ENCODE peak calls at places on chromosome 1, in nine cellular contexts. One of them, this sample, is unnamed.

GRCh38 chr1:240652554-240652953 is 40.6 kb upstream of the GREM2 start:
- DNase-seq in neural crest cell: no peak
- DNase-seq in SK-N-SH: no peak
- DNase-seq in glutamatergic neuron: no peak
- DNase-seq in WERI-Rb-1: no peak
- DNase-seq in thoracic aorta: no peak
- DNase-seq in kidney: no peak
- DNase-seq in IMR-90: no peak
- DNase-seq in fibroblast of pulmonary artery: no peak
- DNase-seq in this sample: peak

GRCh38 chr1:110824192-110824591 is 48.8 kb upstream of the CD53 start:
- DNase-seq in neural crest cell: no peak
- DNase-seq in SK-N-SH: no peak
- DNase-seq in glutamatergic neuron: no peak
- DNase-seq in WERI-Rb-1: no peak
- DNase-seq in thoracic aorta: no peak
- DNase-seq in kidney: no peak
- DNase-seq in IMR-90: no peak
- DNase-seq in fibroblast of pulmonary artery: no peak
- DNase-seq in this sample: no peak

GRCh38 chr1:230104395-230105244 is 37.6 kb downstream of the GALNT2 start:
- DNase-seq in neural crest cell: no peak
- DNase-seq in SK-N-SH: no peak
- DNase-seq in glutamatergic neuron: peak
- DNase-seq in WERI-Rb-1: no peak
- DNase-seq in thoracic aorta: peak
- DNase-seq in kidney: peak
- DNase-seq in IMR-90: peak
- DNase-seq in fibroblast of pulmonary artery: peak
- DNase-seq in this sample: no peak

GRCh38 chr1:205950280-205950679 is 7.0 kb upstream of the SLC26A9 start:
- DNase-seq in neural crest cell: no peak
- DNase-seq in SK-N-SH: no peak
- DNase-seq in glutamatergic neuron: no peak
- DNase-seq in WERI-Rb-1: no peak
- DNase-seq in thoracic aorta: no peak
- DNase-seq in kidney: no peak
- DNase-seq in IMR-90: peak
- DNase-seq in fibroblast of pulmonary artery: peak
- DNase-seq in this sample: no peak

GRCh38 chr1:175498002-175498401 is 245.4 kb downstream of the TNR start:
- DNase-seq in neural crest cell: no peak
- DNase-seq in SK-N-SH: no peak
- DNase-seq in glutamatergic neuron: no peak
- DNase-seq in WERI-Rb-1: no peak
- DNase-seq in thoracic aorta: no peak
- DNase-seq in kidney: no peak
- DNase-seq in IMR-90: no peak
- DNase-seq in fibroblast of pulmonary artery: peak
- DNase-seq in this sample: no peak

GRCh38 chr1:107496002-107496401 is 355.2 kb downstream of the NTNG1 start:
- DNase-seq in neural crest cell: no peak
- DNase-seq in SK-N-SH: no peak
- DNase-seq in glutamatergic neuron: no peak
- DNase-seq in WERI-Rb-1: no peak
- DNase-seq in thoracic aorta: no peak
- DNase-seq in kidney: no peak
- DNase-seq in IMR-90: no peak
- DNase-seq in fibroblast of pulmonary artery: no peak
- DNase-seq in this sample: no peak

GRCh38 chr1:9909222-9910046 is 635 bp downstream of the CTNNBIP1 start:
- DNase-seq in neural crest cell: no peak
- DNase-seq in SK-N-SH: no peak
- DNase-seq in glutamatergic neuron: peak
- DNase-seq in WERI-Rb-1: no peak
- DNase-seq in thoracic aorta: no peak
- DNase-seq in kidney: peak
- DNase-seq in IMR-90: no peak
- DNase-seq in fibroblast of pulmonary artery: peak
- DNase-seq in this sample: peak

GRCh38 chr1:110602466-110602865 is 3.7 kb downstream of the KCNA2 start:
- DNase-seq in neural crest cell: no peak
- DNase-seq in SK-N-SH: no peak
- DNase-seq in glutamatergic neuron: no peak
- DNase-seq in WERI-Rb-1: no peak
- DNase-seq in thoracic aorta: no peak
- DNase-seq in kidney: no peak
- DNase-seq in IMR-90: no peak
- DNase-seq in fibroblast of pulmonary artery: no peak
- DNase-seq in this sample: no peak

GRCh38 chr1:37724575-37724974 is 32.3 kb downstream of the CDCA8 start:
- DNase-seq in neural crest cell: no peak
- DNase-seq in SK-N-SH: no peak
- DNase-seq in glutamatergic neuron: no peak
- DNase-seq in WERI-Rb-1: peak
- DNase-seq in thoracic aorta: no peak
- DNase-seq in kidney: no peak
- DNase-seq in IMR-90: no peak
- DNase-seq in fibroblast of pulmonary artery: no peak
- DNase-seq in this sample: no peak

GRCh38 chr1:181479137-181479745 is 4.1 kb upstream of the CACNA1E start:
- DNase-seq in neural crest cell: peak
- DNase-seq in SK-N-SH: peak
- DNase-seq in glutamatergic neuron: peak
- DNase-seq in WERI-Rb-1: peak
- DNase-seq in thoracic aorta: no peak
- DNase-seq in kidney: no peak
- DNase-seq in IMR-90: peak
- DNase-seq in fibroblast of pulmonary artery: peak
- DNase-seq in this sample: peak

GRCh38 chr1:7418442-7419080 is 352.5 kb upstream of the VAMP3 start:
- DNase-seq in neural crest cell: no peak
- DNase-seq in SK-N-SH: peak
- DNase-seq in glutamatergic neuron: no peak
- DNase-seq in WERI-Rb-1: peak
- DNase-seq in thoracic aorta: no peak
- DNase-seq in kidney: peak
- DNase-seq in IMR-90: no peak
- DNase-seq in fibroblast of pulmonary artery: no peak
- DNase-seq in this sample: no peak

GRCh38 chr1:180781718-180782117 is 131.0 kb upstream of the KIAA1614 start:
- DNase-seq in neural crest cell: no peak
- DNase-seq in SK-N-SH: no peak
- DNase-seq in glutamatergic neuron: no peak
- DNase-seq in WERI-Rb-1: no peak
- DNase-seq in thoracic aorta: no peak
- DNase-seq in kidney: no peak
- DNase-seq in IMR-90: no peak
- DNase-seq in fibroblast of pulmonary artery: no peak
- DNase-seq in this sample: no peak

GRCh38 chr1:86227026-86227425 is 70.5 kb upstream of the COL24A1 start:
- DNase-seq in neural crest cell: no peak
- DNase-seq in SK-N-SH: no peak
- DNase-seq in glutamatergic neuron: no peak
- DNase-seq in WERI-Rb-1: no peak
- DNase-seq in thoracic aorta: no peak
- DNase-seq in kidney: no peak
- DNase-seq in IMR-90: no peak
- DNase-seq in fibroblast of pulmonary artery: no peak
- DNase-seq in this sample: no peak

GRCh38 chr1:42733415-42734200 is 6.4 kb downstream of the CLDN19 start:
- DNase-seq in neural crest cell: no peak
- DNase-seq in SK-N-SH: peak
- DNase-seq in glutamatergic neuron: no peak
- DNase-seq in WERI-Rb-1: no peak
- DNase-seq in thoracic aorta: no peak
- DNase-seq in kidney: no peak
- DNase-seq in IMR-90: no peak
- DNase-seq in fibroblast of pulmonary artery: no peak
- DNase-seq in this sample: no peak

GRCh38 chr1:119713039-119713537 is 1.4 kb downstream of the PHGDH start:
- DNase-seq in neural crest cell: peak
- DNase-seq in SK-N-SH: peak
- DNase-seq in glutamatergic neuron: no peak
- DNase-seq in WERI-Rb-1: no peak
- DNase-seq in thoracic aorta: no peak
- DNase-seq in kidney: no peak
- DNase-seq in IMR-90: peak
- DNase-seq in fibroblast of pulmonary artery: peak
- DNase-seq in this sample: peak

GRCh38 chr1:205353612-205354011 is 3.1 kb downstream of the KLHDC8A start:
- DNase-seq in neural crest cell: no peak
- DNase-seq in SK-N-SH: no peak
- DNase-seq in glutamatergic neuron: no peak
- DNase-seq in WERI-Rb-1: no peak
- DNase-seq in thoracic aorta: no peak
- DNase-seq in kidney: no peak
- DNase-seq in IMR-90: no peak
- DNase-seq in fibroblast of pulmonary artery: no peak
- DNase-seq in this sample: no peak

GRCh38 chr1:60978421-60979357 is 103.7 kb upstream of the NFIA start:
- DNase-seq in neural crest cell: no peak
- DNase-seq in SK-N-SH: peak
- DNase-seq in glutamatergic neuron: no peak
- DNase-seq in WERI-Rb-1: peak
- DNase-seq in thoracic aorta: no peak
- DNase-seq in kidney: no peak
- DNase-seq in IMR-90: peak
- DNase-seq in fibroblast of pulmonary artery: peak
- DNase-seq in this sample: no peak

GRCh38 chr1:117757668-117758067 is 151.8 kb downstream of the TENT5C start:
- DNase-seq in neural crest cell: no peak
- DNase-seq in SK-N-SH: no peak
- DNase-seq in glutamatergic neuron: no peak
- DNase-seq in WERI-Rb-1: no peak
- DNase-seq in thoracic aorta: no peak
- DNase-seq in kidney: no peak
- DNase-seq in IMR-90: peak
- DNase-seq in fibroblast of pulmonary artery: peak
- DNase-seq in this sample: no peak

GRCh38 chr1:89780721-89781120 is 40.1 kb upstream of the LRRC8D start:
- DNase-seq in neural crest cell: no peak
- DNase-seq in SK-N-SH: peak
- DNase-seq in glutamatergic neuron: no peak
- DNase-seq in WERI-Rb-1: no peak
- DNase-seq in thoracic aorta: no peak
- DNase-seq in kidney: no peak
- DNase-seq in IMR-90: peak
- DNase-seq in fibroblast of pulmonary artery: peak
- DNase-seq in this sample: no peak
- TF ChIP-seq CTCF in neural crest cell: peak
- TF ChIP-seq CTCF in SK-N-SH: peak
- TF ChIP-seq CTCF in glutamatergic neuron: no peak
- TF ChIP-seq CTCF in WERI-Rb-1: no peak
- TF ChIP-seq CTCF in thoracic aorta: no peak
- TF ChIP-seq CTCF in kidney: no peak
- TF ChIP-seq CTCF in IMR-90: peak
- TF ChIP-seq CTCF in fibroblast of pulmonary artery: peak
- TF ChIP-seq CTCF in this sample: no peak

GRCh38 chr1:201155354-201155753 is 1.1 kb upstream of the TMEM9 start:
- DNase-seq in neural crest cell: no peak
- DNase-seq in SK-N-SH: no peak
- DNase-seq in glutamatergic neuron: no peak
- DNase-seq in WERI-Rb-1: no peak
- DNase-seq in thoracic aorta: no peak
- DNase-seq in kidney: peak
- DNase-seq in IMR-90: no peak
- DNase-seq in fibroblast of pulmonary artery: no peak
- DNase-seq in this sample: no peak
- TF ChIP-seq CTCF in neural crest cell: no peak
- TF ChIP-seq CTCF in SK-N-SH: no peak
- TF ChIP-seq CTCF in glutamatergic neuron: no peak
- TF ChIP-seq CTCF in WERI-Rb-1: no peak
- TF ChIP-seq CTCF in thoracic aorta: no peak
- TF ChIP-seq CTCF in kidney: no peak
- TF ChIP-seq CTCF in IMR-90: no peak
- TF ChIP-seq CTCF in fibroblast of pulmonary artery: no peak
- TF ChIP-seq CTCF in this sample: no peak

GRCh38 chr1:12196641-12197482 is 30.1 kb downstream of the TNFRSF1B start:
- DNase-seq in neural crest cell: no peak
- DNase-seq in SK-N-SH: no peak
- DNase-seq in glutamatergic neuron: no peak
- DNase-seq in WERI-Rb-1: peak
- DNase-seq in thoracic aorta: no peak
- DNase-seq in kidney: no peak
- DNase-seq in IMR-90: no peak
- DNase-seq in fibroblast of pulmonary artery: no peak
- DNase-seq in this sample: no peak
- TF ChIP-seq CTCF in neural crest cell: peak
- TF ChIP-seq CTCF in SK-N-SH: no peak
- TF ChIP-seq CTCF in glutamatergic neuron: peak
- TF ChIP-seq CTCF in WERI-Rb-1: peak
- TF ChIP-seq CTCF in thoracic aorta: no peak
- TF ChIP-seq CTCF in kidney: no peak
- TF ChIP-seq CTCF in IMR-90: peak
- TF ChIP-seq CTCF in fibroblast of pulmonary artery: no peak
- TF ChIP-seq CTCF in this sample: peak

GRCh38 chr1:154829062-154829461 is 41.0 kb downstream of the KCNN3 start:
- DNase-seq in neural crest cell: no peak
- DNase-seq in SK-N-SH: no peak
- DNase-seq in glutamatergic neuron: no peak
- DNase-seq in WERI-Rb-1: no peak
- DNase-seq in thoracic aorta: no peak
- DNase-seq in kidney: no peak
- DNase-seq in IMR-90: no peak
- DNase-seq in fibroblast of pulmonary artery: no peak
- DNase-seq in this sample: no peak

GRCh38 chr1:154832384-154832783 is 37.7 kb downstream of the KCNN3 start:
- DNase-seq in neural crest cell: no peak
- DNase-seq in SK-N-SH: no peak
- DNase-seq in glutamatergic neuron: no peak
- DNase-seq in WERI-Rb-1: no peak
- DNase-seq in thoracic aorta: no peak
- DNase-seq in kidney: no peak
- DNase-seq in IMR-90: no peak
- DNase-seq in fibroblast of pulmonary artery: no peak
- DNase-seq in this sample: no peak

GRCh38 chr1:154835531-154836285 is 34.4 kb downstream of the KCNN3 start:
- DNase-seq in neural crest cell: no peak
- DNase-seq in SK-N-SH: no peak
- DNase-seq in glutamatergic neuron: no peak
- DNase-seq in WERI-Rb-1: no peak
- DNase-seq in thoracic aorta: no peak
- DNase-seq in kidney: no peak
- DNase-seq in IMR-90: no peak
- DNase-seq in fibroblast of pulmonary artery: no peak
- DNase-seq in this sample: no peak

GRCh38 chr1:154833841-154834240 is 36.2 kb downstream of the KCNN3 start:
- DNase-seq in neural crest cell: no peak
- DNase-seq in SK-N-SH: no peak
- DNase-seq in glutamatergic neuron: no peak
- DNase-seq in WERI-Rb-1: no peak
- DNase-seq in thoracic aorta: no peak
- DNase-seq in kidney: no peak
- DNase-seq in IMR-90: no peak
- DNase-seq in fibroblast of pulmonary artery: no peak
- DNase-seq in this sample: no peak

DNA sequence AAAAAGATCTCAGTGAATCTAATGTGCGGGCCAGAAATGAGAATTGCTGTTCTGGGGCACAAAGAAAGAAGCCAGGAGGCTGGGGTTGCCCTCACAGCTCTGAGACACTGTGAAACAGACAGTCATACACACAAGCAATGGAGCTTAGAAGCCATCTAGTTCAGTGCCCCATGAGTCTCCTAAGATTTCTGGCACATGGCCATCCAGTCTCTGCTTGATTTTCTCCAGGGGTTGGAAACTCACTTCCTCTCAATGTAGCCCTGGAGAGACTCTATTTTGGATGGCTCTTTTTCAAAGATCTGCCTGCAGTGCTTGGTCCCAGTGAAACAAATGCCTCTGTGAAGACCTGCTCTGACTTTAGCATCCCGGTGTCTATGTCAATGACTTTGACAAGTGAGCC is 38.6 kb downstream of the KCNN3 start:
- DNase-seq in neural crest cell: no peak
- DNase-seq in SK-N-SH: no peak
- DNase-seq in glutamatergic neuron: no peak
- DNase-seq in WERI-Rb-1: no peak
- DNase-seq in thoracic aorta: no peak
- DNase-seq in kidney: no peak
- DNase-seq in IMR-90: no peak
- DNase-seq in fibroblast of pulmonary artery: no peak
- DNase-seq in this sample: no peak
- TF ChIP-seq CTCF in neural crest cell: no peak
- TF ChIP-seq CTCF in SK-N-SH: no peak
- TF ChIP-seq CTCF in glutamatergic neuron: no peak
- TF ChIP-seq CTCF in WERI-Rb-1: no peak
- TF ChIP-seq CTCF in thoracic aorta: no peak
- TF ChIP-seq CTCF in kidney: no peak
- TF ChIP-seq CTCF in IMR-90: no peak
- TF ChIP-seq CTCF in fibroblast of pulmonary artery: no peak
- TF ChIP-seq CTCF in this sample: no peak

This sample was measured in nephron progenitor cell.